ENCODE peak calls at places on chromosomes 5 and 9, in ten cellular contexts. S is GM23338, V is right lobe of liver, T is Panc1, C is choroid plexus epithelial cell, J is BE2C, H is nephron progenitor cell, E is body of pancreas, X is GM06990, U is fibroblast of pulmonary artery. I is an unnamed sample.

GRCh38 chr5:39619161-39619818 is 194.5 kb upstream of the DAB2 start:
- DNase-seq in X (no peak), J (no peak), E (no peak), C (peak; percentile 27), U (no peak), H (no peak), V (no peak), S (no peak), T (no peak), I (no peak)

GRCh38 chr5:84361572-84361971 is 23.1 kb downstream of the EDIL3 start:
- DNase-seq in J (no peak), C (no peak), T (no peak), H (no peak), E (no peak), V (no peak), X (no peak), U (no peak), S (no peak), I (no peak)

GRCh38 chr9:114002986-114003740 is 74.9 kb downstream of the AMBP start:
- DNase-seq in V (no peak), E (peak; percentile 3), U (no peak), J (no peak), C (no peak), S (no peak), T (no peak), X (no peak), H (no peak), I (no peak)

GRCh38 chr9:3385871-3386270 is 139.9 kb downstream of the RFX3 start:
- DNase-seq in E (no peak), X (peak; percentile 39), V (no peak), J (no peak), U (no peak), S (no peak), H (no peak), T (no peak), C (no peak), I (peak; percentile 85)

GRCh38 chr5:64680289-64680688 is 10.0 kb upstream of the SHISAL2B start:
- DNase-seq in U (no peak), E (no peak), V (no peak), S (peak; percentile 70), T (no peak), J (peak; percentile 12), C (peak; percentile 30), H (no peak), X (no peak), I (peak; percentile 21)

GRCh38 chr9:124041817-124042116 is 30.2 kb downstream of the LHX2 start:
- DNase-seq in X (no peak), H (no peak), J (no peak), T (no peak), V (no peak), E (no peak), S (no peak), C (no peak), U (no peak), I (no peak)

GRCh38 chr9:71916834-71917534 is 5.5 kb downstream of the C9orf85 start:
- DNase-seq in E (no peak), S (no peak), J (no peak), C (no peak), T (no peak), H (no peak), V (no peak), X (no peak), U (no peak), I (peak; percentile 45)

GRCh38 chr9:135309763-135310125 is 169.8 kb upstream of the PPP1R26 start:
- DNase-seq in C (no peak), X (no peak), J (no peak), T (no peak), S (no peak), H (no peak), V (no peak), E (no peak), U (no peak), I (no peak)

GRCh38 chr5:42994285-42995151 is 45.6 kb downstream of the ANXA2R start:
- DNase-seq in C (peak; percentile 96), J (peak; percentile 87), V (peak; percentile 82), U (peak; percentile 95), X (peak; percentile 81), E (peak; percentile 75), T (no peak), S (peak; percentile 96), H (peak; percentile 86), I (peak; percentile 92)
- TF ChIP-seq CTCF in C (peak; percentile 86), J (peak; percentile 82), V (peak; percentile 57), U (peak; percentile 80), X (peak; percentile 88), E (peak; percentile 69), T (no peak), S (peak; percentile 69), H (peak; percentile 85), I (peak; percentile 81)

GRCh38 chr5:139090566-139090965 is 107.6 kb downstream of the SIL1 start:
- DNase-seq in U (no peak), T (no peak), S (no peak), C (no peak), J (no peak), X (no peak), E (no peak), H (no peak), V (no peak), I (no peak)

GRCh38 chr5:139088024-139088423 is 110.1 kb downstream of the SIL1 start:
- DNase-seq in C (peak; percentile 17), X (no peak), T (no peak), E (no peak), H (no peak), S (no peak), J (no peak), U (no peak), V (no peak), I (no peak)

GRCh38 chr5:139094154-139095131 is 103.7 kb downstream of the SIL1 start:
- DNase-seq in U (no peak), C (no peak), S (no peak), X (peak; percentile 68), J (no peak), V (no peak), H (no peak), E (no peak), T (no peak), I (peak; percentile 58)

GRCh38 chr5:139092741-139093140 is 105.4 kb downstream of the SIL1 start:
- DNase-seq in H (no peak), U (no peak), T (no peak), X (no peak), S (no peak), J (no peak), C (no peak), V (no peak), E (no peak), I (no peak)

DNA sequence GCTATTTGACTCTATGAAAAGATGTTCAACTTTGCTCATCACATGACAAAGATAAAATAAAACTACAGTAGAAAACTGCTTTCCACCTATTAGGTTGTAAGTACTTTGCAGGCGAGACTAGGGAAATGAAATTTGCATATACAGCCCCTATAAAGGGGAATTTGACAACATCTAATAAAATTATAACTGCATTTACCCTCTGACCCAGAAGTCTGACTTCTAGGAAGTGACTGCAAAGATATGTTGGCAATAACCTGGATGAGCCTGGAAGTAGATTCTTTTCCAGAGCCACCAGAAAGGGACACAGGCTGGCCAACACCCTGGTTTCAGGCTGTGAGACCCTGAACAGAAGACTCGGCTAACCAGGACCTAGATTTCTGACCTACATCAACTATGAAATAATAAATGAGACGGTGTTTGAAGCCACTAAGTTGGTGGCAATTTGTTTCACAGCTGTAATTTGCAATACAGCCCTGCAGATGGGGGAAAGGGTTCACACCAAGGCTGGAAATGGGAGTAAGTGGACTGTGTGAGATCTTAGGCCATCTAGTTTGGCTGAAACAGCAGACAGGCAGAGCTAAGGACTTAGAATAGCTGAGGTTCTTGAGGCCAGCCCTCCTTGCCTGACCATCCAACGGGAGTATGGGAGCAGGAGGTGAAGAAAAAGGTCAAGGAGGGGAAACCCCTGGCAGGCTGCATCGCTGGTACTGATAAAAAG is 106.6 kb downstream of the SIL1 start:
- DNase-seq in X (no peak), H (no peak), C (peak; percentile 65), T (no peak), J (no peak), U (peak; percentile 44), V (no peak), E (no peak), S (no peak), I (peak; percentile 22)
- TF ChIP-seq CTCF in X (peak; percentile 7), H (no peak), C (peak; percentile 54), T (peak; percentile 24), J (peak; percentile 22), U (peak; percentile 28), V (peak; percentile 19), E (peak; percentile 44), S (peak; percentile 20), I (no peak)

GRCh38 chr9:35078066-35078465 is 1.7 kb downstream of the FANCG start:
- DNase-seq in E (no peak), U (no peak), C (no peak), T (no peak), J (no peak), H (no peak), V (no peak), X (no peak), S (no peak), I (no peak)

GRCh38 chr9:35075358-35075757 is 2.9 kb upstream of the VCP start:
- DNase-seq in V (no peak), H (no peak), U (no peak), E (no peak), J (no peak), X (no peak), C (no peak), S (no peak), T (no peak), I (no peak)

GRCh38 chr9:35076848-35077247 is 2.9 kb downstream of the FANCG start:
- DNase-seq in X (no peak), H (no peak), T (no peak), C (no peak), J (no peak), S (no peak), U (no peak), V (no peak), E (no peak), I (no peak)

GRCh38 chr9:35079041-35079425 is 709 bp downstream of the FANCG start:
- DNase-seq in V (no peak), C (no peak), T (no peak), J (no peak), H (peak; percentile 17), U (no peak), E (no peak), S (no peak), X (no peak), I (no peak)

GRCh38 chr9:35079426-35080341 is at the start of gene FANCG:
- DNase-seq in U (peak; percentile 92), C (peak; percentile 96), X (peak; percentile 94), J (peak; percentile 92), S (peak; percentile 98), H (peak; percentile 86), T (peak; percentile 73), V (peak; percentile 95), E (peak; percentile 92), I (peak; percentile 95)
- TF ChIP-seq CTCF in U (no peak), C (no peak), X (no peak), J (no peak), S (no peak), H (no peak), T (no peak), V (no peak), E (no peak), I (no peak)

GRCh38 chr9:125156551-125156950 is 13.2 kb upstream of the SCAI start:
- DNase-seq in X (no peak), U (no peak), H (no peak), S (no peak), C (no peak), J (no peak), V (no peak), E (no peak), T (no peak), I (no peak)

GRCh38 chr9:125160750-125161149 is 17.4 kb upstream of the SCAI start:
- DNase-seq in H (no peak), S (no peak), X (no peak), T (no peak), E (no peak), J (no peak), U (no peak), V (no peak), C (no peak), I (no peak)

GRCh38 chr9:125166762-125167161 is 22.8 kb downstream of the PPP6C start:
- DNase-seq in S (no peak), V (no peak), X (no peak), J (no peak), U (no peak), E (no peak), T (no peak), C (no peak), H (no peak), I (no peak)

GRCh38 chr9:125161284-125161918 is 18.1 kb upstream of the SCAI start:
- DNase-seq in V (no peak), H (no peak), C (peak; percentile 62), S (no peak), U (peak; percentile 73), J (no peak), X (no peak), E (no peak), T (no peak), I (no peak)
- TF ChIP-seq CTCF in V (no peak), H (no peak), C (no peak), S (no peak), U (no peak), J (no peak), X (no peak), E (no peak), T (no peak), I (no peak)

I was measured in GM12865.